ENCODE peak calls at places on chromosomes 7 and 10, in nine cellular contexts. H is T-helper 9 cell; R is PC-3; X is ELR; M is NCI-H2029; A is central memory CD4-positive, alpha-beta T cell; C is AG09309; U is heart right ventricle; L is NCI-H1417. P is an unnamed sample.

GRCh38 chr10:119541459-119542356 is 811 bp downstream of the RGS10 start:
- DNase-seq in H (peak; percentile 37), R (peak; percentile 26), X (peak; percentile 52), M (no peak), A (peak; percentile 35), C (no peak), U (peak; percentile 43), L (no peak), P (no peak)

GRCh38 chr10:132827861-132828539 is 42.1 kb upstream of the NKX6-2 start:
- DNase-seq in H (no peak), R (no peak), X (no peak), M (no peak), A (no peak), C (no peak), U (no peak), L (no peak), P (no peak)

GRCh38 chr7:21365866-21366624 is 61.8 kb upstream of the SP4 start:
- DNase-seq in H (no peak), R (peak; percentile 90), X (peak; percentile 30), M (peak; percentile 85), A (no peak), C (no peak), U (no peak), L (peak; percentile 40), P (no peak)

GRCh38 chr7:138837627-138838026 is 39.6 kb upstream of the ATP6V0A4 start:
- DNase-seq in H (no peak), R (no peak), X (no peak), M (peak; percentile 95), A (no peak), C (no peak), U (peak; percentile 35), L (peak; percentile 8), P (no peak)

GRCh38 chr7:116193329-116194087 is 16.8 kb upstream of the TES start:
- DNase-seq in H (no peak), R (no peak), X (no peak), M (no peak), A (no peak), C (no peak), U (no peak), L (no peak), P (no peak)

GRCh38 chr10:35259769-35260397 is 76.4 kb upstream of the CCNY start:
- DNase-seq in H (no peak), R (peak; percentile 99), X (peak; percentile 97), M (no peak), A (no peak), C (peak; percentile 67), U (no peak), L (no peak), P (no peak)

GRCh38 chr10:101062231-101063161 is 707 bp downstream of the KAZALD1 start:
- DNase-seq in H (peak; percentile 36), R (peak; percentile 65), X (peak; percentile 62), M (peak; percentile 41), A (peak; percentile 37), C (no peak), U (peak; percentile 66), L (peak; percentile 73), P (peak; percentile 77)

GRCh38 chr10:97034301-97034700 is 151.5 kb downstream of the SLIT1 start:
- DNase-seq in H (no peak), R (no peak), X (peak; percentile 8), M (no peak), A (no peak), C (no peak), U (no peak), L (no peak), P (no peak)

GRCh38 chr7:142420554-142421362 is 162.9 kb upstream of the PRSS58 start:
- DNase-seq in H (no peak), R (peak; percentile 70), X (peak; percentile 48), M (no peak), A (no peak), C (no peak), U (no peak), L (no peak), P (no peak)

P was measured in tibial artery.